ENCODE peak calls at places on chromosomes 1 and 21, in eight cellular contexts. Q is suprapubic skin, P is heart left ventricle, L is IMR-90, F is HCT116, C is adrenal gland, W is stomach, A is ovary. S is an unnamed sample.

GRCh38 chr1:186985889-186986491 is 157.2 kb downstream of the PLA2G4A start:
- DNase-seq in Q (no peak), P (no peak), L (peak), F (peak), C (no peak), W (no peak), A (no peak), S (no peak)

GRCh38 chr1:116915182-116915611 is 5.5 kb downstream of the PTGFRN start:
- DNase-seq in Q (no peak), P (peak), L (no peak), F (no peak), C (peak), W (peak), A (peak), S (no peak)

GRCh38 chr1:151579436-151580225 is 32.2 kb upstream of the SNX27 start:
- DNase-seq in Q (no peak), P (no peak), L (peak), F (no peak), C (no peak), W (no peak), A (no peak), S (no peak)

GRCh38 chr1:236938745-236939144 is 65.5 kb downstream of the MT1HL1 start:
- DNase-seq in Q (no peak), P (no peak), L (no peak), F (no peak), C (no peak), W (no peak), A (no peak), S (no peak)

GRCh38 chr1:155934933-155935590 is 849 bp upstream of the KHDC4 start:
- DNase-seq in Q (no peak), P (no peak), L (no peak), F (no peak), C (no peak), W (no peak), A (no peak), S (no peak)

GRCh38 chr1:11138952-11139351 is 39.3 kb upstream of the EXOSC10 start:
- DNase-seq in Q (no peak), P (no peak), L (peak), F (no peak), C (no peak), W (no peak), A (no peak), S (no peak)

GRCh38 chr1:52727114-52727586 is 897 bp downstream of the ZYG11B start:
- DNase-seq in Q (no peak), P (no peak), L (no peak), F (no peak), C (no peak), W (no peak), A (no peak), S (no peak)

GRCh38 chr21:42063578-42064521 is 7.3 kb upstream of the UMODL1 start:
- DNase-seq in Q (no peak), P (no peak), L (no peak), F (no peak), C (peak), W (peak), A (no peak), S (no peak)

GRCh38 chr1:161082996-161083742 is 6.2 kb downstream of the NECTIN4 start:
- DNase-seq in Q (peak), P (no peak), L (peak), F (peak), C (peak), W (peak), A (no peak), S (peak)

GRCh38 chr1:226973371-226973897 is 33.3 kb downstream of the COQ8A start:
- DNase-seq in Q (no peak), P (peak), L (no peak), F (no peak), C (no peak), W (no peak), A (peak), S (peak)

GRCh38 chr21:46604975-46605758 is at the start of gene S100B:
- DNase-seq in Q (peak), P (no peak), L (no peak), F (no peak), C (no peak), W (no peak), A (no peak), S (no peak)
- TF ChIP-seq POLR2A in Q (no peak), P (no peak), L (no peak), F (no peak), C (no peak), W (no peak), A (no peak), S (no peak)

GRCh38 chr1:177274687-177275211 is 104.0 kb downstream of the BRINP2 start:
- DNase-seq in Q (no peak), P (peak), L (peak), F (no peak), C (peak), W (peak), A (peak), S (no peak)
- H3K4me3 ChIP-seq in Q (no peak), P (no peak), L (no peak), F (no peak), C (no peak), W (no peak), A (no peak), S (no peak)

DNA sequence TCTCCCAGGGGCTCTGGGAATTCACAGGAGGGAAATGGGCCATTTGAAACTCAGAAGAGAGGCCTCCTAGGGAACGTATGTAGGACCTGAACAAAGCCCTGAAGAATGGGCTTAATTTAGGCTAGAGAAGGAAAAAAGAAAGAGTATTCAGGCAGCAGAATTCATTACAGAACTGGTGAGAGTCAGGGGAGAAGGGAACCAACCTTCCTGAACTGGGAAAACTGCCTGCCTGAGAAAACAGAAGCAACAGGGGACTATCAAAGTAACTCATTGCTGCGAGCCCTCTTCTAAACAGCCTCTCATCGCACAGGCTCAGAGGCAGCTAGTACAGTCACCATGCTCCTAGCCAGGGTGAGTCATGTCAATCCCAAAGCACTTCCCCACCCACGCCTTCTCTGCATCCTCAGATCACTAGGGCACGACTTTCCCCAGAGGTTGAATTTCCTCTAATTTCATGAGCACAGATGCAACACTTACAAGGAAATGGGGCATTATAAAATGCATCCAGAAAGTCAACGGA is 98.1 kb downstream of the ADSS2 start:
- DNase-seq in Q (peak), P (peak), L (peak), F (peak), C (peak), W (peak), A (no peak), S (peak)
- TF ChIP-seq POLR2A in Q (no peak), P (no peak), L (no peak), F (no peak), C (no peak), W (no peak), A (no peak), S (no peak)

GRCh38 chr1:12597792-12598191 is 20.2 kb downstream of the DHRS3 start:
- DNase-seq in Q (peak), P (peak), L (no peak), F (no peak), C (peak), W (peak), A (no peak), S (peak)

GRCh38 chr1:12594490-12594889 is 23.5 kb downstream of the DHRS3 start:
- DNase-seq in Q (no peak), P (no peak), L (no peak), F (no peak), C (no peak), W (no peak), A (no peak), S (no peak)

GRCh38 chr1:12593621-12594066 is 24.4 kb downstream of the DHRS3 start:
- DNase-seq in Q (peak), P (no peak), L (peak), F (no peak), C (no peak), W (no peak), A (peak), S (peak)

GRCh38 chr1:12595839-12596821 is 21.9 kb downstream of the DHRS3 start:
- DNase-seq in Q (peak), P (peak), L (peak), F (no peak), C (peak), W (peak), A (peak), S (peak)

GRCh38 chr1:12594966-12595838 is 22.8 kb downstream of the DHRS3 start:
- DNase-seq in Q (peak), P (peak), L (peak), F (no peak), C (no peak), W (peak), A (peak), S (peak)
- H3K4me3 ChIP-seq in Q (peak), P (peak), L (no peak), F (peak), C (peak), W (peak), A (peak), S (no peak)

DNA sequence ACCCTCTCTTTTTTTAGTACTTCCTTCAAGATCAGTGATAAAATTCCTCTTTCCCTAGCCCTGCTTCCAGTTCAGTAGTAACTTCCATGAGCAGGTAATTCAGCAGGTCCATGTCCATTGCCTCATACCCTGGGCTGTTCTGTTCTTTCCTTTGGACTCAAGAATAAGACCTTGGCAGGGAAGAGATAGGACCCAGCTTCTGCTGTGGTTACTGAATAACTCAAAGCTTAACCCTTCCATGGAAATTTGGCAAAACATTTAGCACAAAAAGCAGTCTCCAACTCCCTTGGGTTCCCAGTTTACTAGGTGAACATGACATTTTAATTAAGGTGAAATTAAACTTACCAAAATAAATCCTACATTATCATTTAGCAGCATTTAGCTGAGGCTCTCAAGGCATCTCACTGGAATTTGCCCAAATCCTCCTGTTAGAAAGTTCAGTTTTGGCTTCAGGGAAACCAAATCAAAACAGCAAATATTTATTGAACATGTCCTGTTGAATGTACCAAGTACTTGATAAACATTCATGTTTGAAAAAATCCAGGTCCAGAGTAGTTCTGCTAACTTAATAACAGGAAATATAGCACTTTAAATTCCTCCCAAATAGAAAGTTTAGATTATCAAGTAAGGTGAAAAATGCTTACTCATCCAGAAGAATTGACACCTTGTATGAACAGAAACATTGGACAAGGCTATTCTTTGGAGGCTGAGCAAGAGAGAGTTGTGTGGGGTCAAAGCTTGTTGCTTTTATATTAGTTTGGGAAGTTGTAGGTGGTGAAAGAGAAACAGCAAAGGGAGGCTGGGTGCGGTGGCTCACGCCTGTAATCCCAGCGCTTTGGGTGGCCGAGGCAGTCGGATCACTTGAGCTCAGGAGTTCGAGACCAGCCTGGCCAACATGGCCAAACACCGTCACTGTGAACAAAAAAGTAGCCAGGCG is 8.4 kb upstream of the SERPINC1 start:
- DNase-seq in Q (no peak), P (no peak), L (no peak), F (no peak), C (no peak), W (no peak), A (no peak), S (no peak)
- TF ChIP-seq POLR2A in Q (no peak), P (no peak), L (no peak), F (no peak), C (no peak), W (no peak), A (no peak), S (no peak)

GRCh38 chr1:20505488-20505887 is 2.5 kb downstream of the MUL1 start:
- DNase-seq in Q (no peak), P (no peak), L (no peak), F (no peak), C (no peak), W (no peak), A (no peak), S (no peak)
- H3K4me3 ChIP-seq in Q (no peak), P (no peak), L (no peak), F (no peak), C (no peak), W (no peak), A (no peak), S (no peak)

DNA sequence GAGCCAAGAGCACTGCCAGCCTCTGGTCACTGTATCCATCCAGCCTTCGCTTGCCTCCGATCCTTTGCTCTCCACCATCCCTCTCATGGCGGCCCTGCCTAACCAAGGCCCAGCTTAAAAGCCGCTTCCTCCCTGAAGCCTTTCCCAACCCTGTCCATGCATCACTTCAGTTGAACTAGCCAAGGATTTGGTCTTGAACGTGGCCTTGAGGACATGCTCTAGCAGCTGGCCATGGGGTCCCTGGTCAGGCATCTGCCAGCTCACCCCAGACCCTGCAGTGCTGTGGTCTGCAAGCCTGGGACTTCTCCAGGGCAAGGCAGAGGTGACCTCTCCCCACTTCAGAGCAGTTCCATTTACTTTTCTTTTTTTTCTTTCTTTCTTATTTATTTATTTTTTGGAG is 5.1 kb upstream of the SYTL1 start:
- DNase-seq in Q (no peak), P (no peak), L (no peak), F (no peak), C (no peak), W (no peak), A (no peak), S (no peak)
- TF ChIP-seq POLR2A in Q (no peak), P (no peak), L (no peak), F (no peak), C (no peak), W (no peak), A (no peak), S (no peak)

DNA sequence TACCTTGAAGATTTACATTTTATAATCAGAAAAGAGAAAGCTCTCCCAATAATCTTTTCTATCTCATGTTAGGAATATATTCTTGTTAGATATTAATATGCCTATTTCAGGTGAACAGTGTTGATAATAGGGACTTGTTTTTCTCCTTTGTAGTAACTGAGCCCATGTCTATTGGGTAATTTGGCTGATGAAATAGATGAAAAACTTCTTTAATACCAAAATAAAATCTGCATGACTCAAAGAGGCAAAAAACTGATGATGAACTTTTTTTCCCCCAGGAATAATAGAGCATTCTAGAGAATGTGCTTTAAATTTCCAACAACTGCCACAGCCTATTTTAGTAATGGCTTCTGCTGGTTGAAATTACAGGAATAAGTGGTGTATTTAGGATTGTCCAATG is 178.9 kb upstream of the GREM2 start:
- DNase-seq in Q (no peak), P (no peak), L (peak), F (no peak), C (no peak), W (no peak), A (no peak), S (no peak)
- H3K4me3 ChIP-seq in Q (no peak), P (no peak), L (no peak), F (no peak), C (no peak), W (no peak), A (no peak), S (no peak)

GRCh38 chr1:169483500-169483966 is 2.2 kb downstream of the SLC19A2 start:
- DNase-seq in Q (no peak), P (peak), L (peak), F (no peak), C (peak), W (peak), A (no peak), S (no peak)
- TF ChIP-seq POLR2A in Q (no peak), P (peak), L (peak), F (no peak), C (peak), W (no peak), A (no peak), S (no peak)

DNA sequence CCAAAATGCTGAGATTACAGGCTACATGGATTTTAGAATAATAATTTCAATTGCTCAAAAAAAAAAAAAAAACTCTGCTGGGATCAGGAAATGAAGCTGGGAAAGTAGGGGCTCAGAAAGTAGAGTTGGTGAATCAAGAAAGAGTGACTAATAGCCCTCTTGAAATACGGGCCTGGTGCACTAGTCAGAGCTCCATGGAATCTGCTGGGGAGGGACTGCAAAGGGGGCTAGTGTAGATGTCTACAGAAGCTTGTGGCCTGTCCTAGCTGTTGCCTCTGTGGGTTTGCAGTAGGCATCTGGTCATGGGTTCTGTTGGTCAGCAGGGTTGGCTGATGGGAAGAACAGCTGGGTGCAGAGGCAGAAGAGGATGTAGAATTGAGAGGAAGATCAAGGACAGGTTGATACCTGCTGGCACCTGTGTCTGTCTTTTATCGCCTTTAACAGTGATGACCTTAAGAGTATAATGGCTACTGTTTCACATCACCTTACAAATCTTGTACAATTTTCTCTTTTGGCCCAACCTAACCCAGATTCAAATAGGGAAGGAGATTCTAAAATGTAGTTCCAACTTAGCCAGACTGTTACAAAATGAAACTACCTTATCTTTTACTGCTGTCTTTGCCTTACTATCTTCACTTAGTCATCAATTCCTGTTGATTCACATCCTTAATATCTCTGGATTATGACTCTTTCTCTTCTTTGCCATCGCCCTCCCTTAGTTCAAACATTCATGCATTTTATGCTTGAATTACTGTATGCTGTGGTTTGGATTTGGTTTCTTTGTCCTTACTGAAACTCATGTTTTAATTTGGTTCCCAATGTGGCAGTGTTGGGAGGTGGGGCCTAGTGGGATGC is 126.2 kb downstream of the GIPC2 start:
- DNase-seq in Q (no peak), P (no peak), L (peak), F (no peak), C (no peak), W (no peak), A (no peak), S (no peak)
- H3K4me3 ChIP-seq in Q (no peak), P (no peak), L (no peak), F (no peak), C (no peak), W (no peak), A (no peak), S (no peak)

S was measured in lower leg skin.